ENCODE peak calls at places on chromosomes 6 and 20, in six cellular contexts. L, N, B, M, S and E are unnamed samples.

GRCh38 chr20:36344517-36345132 is 38.5 kb downstream of the DLGAP4 start:
- DNase-seq in L (no peak), N (no peak), B (no peak), M (no peak), S (peak), E (no peak)

GRCh38 chr20:64247970-64248841 is 7.3 kb upstream of the PCMTD2 start:
- DNase-seq in L (peak), N (peak), B (no peak), M (no peak), S (no peak), E (no peak)

GRCh38 chr6:166726193-166726592 is 99.1 kb upstream of the RPS6KA2 start:
- DNase-seq in L (peak), N (no peak), B (no peak), M (no peak), S (no peak), E (no peak)

GRCh38 chr6:149885888-149886287 is 12.0 kb downstream of the RAET1E start:
- DNase-seq in L (no peak), N (no peak), B (no peak), M (no peak), S (no peak), E (no peak)

GRCh38 chr6:19663479-19663878 is 173.7 kb upstream of the ID4 start:
- DNase-seq in L (no peak), N (no peak), B (no peak), M (no peak), S (no peak), E (no peak)

GRCh38 chr6:106110167-106110826 is 24.2 kb downstream of the PRDM1 start:
- DNase-seq in L (no peak), N (no peak), B (no peak), M (no peak), S (no peak), E (no peak)

GRCh38 chr20:4999788-5000187 is 1.5 kb downstream of the SLC23A2 start:
- DNase-seq in L (no peak), N (no peak), B (peak), M (no peak), S (no peak), E (no peak)

GRCh38 chr6:150024646-150025155 is 631 bp downstream of the RAET1L start:
- DNase-seq in L (no peak), N (no peak), B (no peak), M (no peak), S (no peak), E (no peak)

GRCh38 chr20:41358717-41359116 is 7.9 kb downstream of the EMILIN3 start:
- DNase-seq in L (no peak), N (no peak), B (no peak), M (no peak), S (no peak), E (no peak)

GRCh38 chr6:126542052-126542451 is 202.1 kb downstream of the CENPW start:
- DNase-seq in L (no peak), N (no peak), B (no peak), M (no peak), S (no peak), E (no peak)
- TF ChIP-seq POLR2A in L (no peak), N (no peak), B (no peak), M (no peak), S (no peak), E (no peak)

DNA sequence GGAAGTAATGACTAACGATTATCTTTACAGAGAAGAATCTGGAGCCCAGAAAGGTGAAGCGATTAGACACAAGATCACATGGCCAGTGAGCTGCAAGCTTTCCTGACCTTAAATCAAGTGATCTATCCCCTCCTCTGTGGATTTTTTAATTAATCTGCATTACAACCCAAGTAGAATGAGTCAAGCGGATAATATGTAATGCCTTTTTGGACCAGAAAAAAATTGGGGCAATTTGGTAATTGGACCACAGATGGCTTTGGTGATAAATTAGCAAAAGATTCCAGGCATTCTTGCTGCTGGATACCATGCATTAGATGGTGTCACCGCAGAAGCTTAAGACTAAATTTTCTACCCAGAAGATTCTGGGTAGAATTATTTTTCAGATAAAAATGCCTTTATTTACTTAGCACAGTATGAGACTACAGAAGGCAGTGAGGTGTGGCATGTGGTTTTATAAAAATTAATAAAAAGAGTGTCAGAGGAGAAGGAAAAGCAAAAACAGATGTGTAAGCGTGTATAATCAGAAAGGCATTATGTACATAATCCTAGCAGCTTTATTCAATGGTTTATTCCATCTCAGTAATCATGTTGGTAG is 53.9 kb upstream of the PCSK2 start:
- DNase-seq in L (no peak), N (no peak), B (no peak), M (no peak), S (no peak), E (no peak)
- TF ChIP-seq POLR2A in L (no peak), N (no peak), B (no peak), M (no peak), S (no peak), E (no peak)

DNA sequence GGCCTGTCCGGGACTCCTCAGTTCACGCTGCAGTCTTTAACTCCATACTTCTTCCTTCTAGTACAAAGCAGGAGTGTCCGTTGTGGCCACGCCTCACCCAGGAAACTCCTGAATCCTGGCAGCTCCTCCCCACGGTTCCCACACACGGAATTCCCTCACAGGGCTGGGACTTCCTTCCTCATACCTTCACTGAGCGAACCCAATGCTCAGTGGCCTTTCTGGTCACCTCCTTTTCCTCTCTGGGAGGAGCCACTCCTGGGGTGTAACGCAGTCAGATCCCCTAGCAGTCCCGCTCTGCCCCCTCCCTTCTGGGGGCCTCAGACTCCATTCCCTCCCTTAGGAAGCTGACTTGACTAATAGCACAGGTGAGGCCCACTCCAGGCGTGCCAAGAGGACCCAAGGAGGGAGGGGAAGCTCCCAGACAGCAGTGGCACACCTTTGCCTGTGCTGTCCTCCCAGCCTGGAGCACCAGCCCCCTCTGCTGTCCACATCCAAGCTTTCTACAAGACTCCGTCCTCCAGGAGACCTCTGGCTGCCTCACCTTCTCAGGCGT is at the start of gene SLC52A3:
- DNase-seq in L (peak), N (peak), B (no peak), M (no peak), S (peak), E (no peak)
- TF ChIP-seq POLR2A in L (no peak), N (no peak), B (peak), M (no peak), S (peak), E (no peak)

GRCh38 chr6:109381747-109382575 is at the start of gene CD164:
- DNase-seq in L (peak), N (peak), B (peak), M (peak), S (peak), E (no peak)

GRCh38 chr6:109381007-109381746 is 1.1 kb downstream of the CD164 start:
- DNase-seq in L (no peak), N (no peak), B (no peak), M (no peak), S (no peak), E (no peak)

GRCh38 chr6:109383438-109383940 is 1.2 kb upstream of the CD164 start:
- DNase-seq in L (no peak), N (no peak), B (no peak), M (no peak), S (no peak), E (no peak)

GRCh38 chr6:109379706-109380105 is 2.6 kb downstream of the CD164 start:
- DNase-seq in L (no peak), N (no peak), B (no peak), M (no peak), S (no peak), E (no peak)

GRCh38 chr6:109382576-109383437 is 540 bp upstream of the CD164 start:
- DNase-seq in L (peak), N (peak), B (peak), M (peak), S (peak), E (no peak)
- TF ChIP-seq POLR2A in L (no peak), N (no peak), B (peak), M (peak), S (peak), E (peak)